ENCODE peak calls at places on chromosome 5, in five cellular contexts. K is substantia nigra, C is left ventricle myocardium inferior, B is fibroblast of villous mesenchyme, T is putamen. E is an unnamed sample.

GRCh38 chr5:95856501-95856981 is 34.0 kb upstream of the GLRX start:
- DNase-seq in B (no peak), K (peak), C (no peak), T (peak), E (no peak)

GRCh38 chr5:142727736-142728047 is 41.8 kb upstream of the FGF1 start:
- DNase-seq in C (no peak), K (no peak), T (no peak), B (no peak), E (no peak)

GRCh38 chr5:174271316-174271715 is 225.8 kb downstream of the NSG2 start:
- DNase-seq in C (no peak), K (no peak), B (no peak), T (no peak), E (peak)

GRCh38 chr5:154712518-154713437 is 42.4 kb upstream of the LARP1 start:
- DNase-seq in C (no peak), K (no peak), T (no peak), B (no peak), E (no peak)

GRCh38 chr5:170402508-170402907 is 13.3 kb upstream of the KCNMB1 start:
- DNase-seq in B (no peak), T (no peak), C (no peak), K (no peak), E (no peak)

GRCh38 chr5:124461857-124462423 is 284.5 kb downstream of the ZNF608 start:
- DNase-seq in T (no peak), B (no peak), K (no peak), C (no peak), E (no peak)

GRCh38 chr5:43150075-43150474 is 29.4 kb downstream of the ZNF131 start:
- DNase-seq in C (no peak), B (no peak), K (no peak), T (no peak), E (no peak)

GRCh38 chr5:173412566-173412965 is 84.4 kb upstream of the STC2 start:
- DNase-seq in T (no peak), K (no peak), B (no peak), C (no peak), E (no peak)

GRCh38 chr5:127298623-127299022 is 8.0 kb downstream of the MEGF10 start:
- DNase-seq in T (peak), B (no peak), C (no peak), K (peak), E (no peak)

GRCh38 chr5:103891151-103891550 is 328.6 kb upstream of the NUDT12 start:
- DNase-seq in K (no peak), C (no peak), T (peak), B (no peak), E (no peak)

GRCh38 chr5:149162401-149163084 is 21.2 kb downstream of the ABLIM3 start:
- DNase-seq in T (no peak), B (peak), K (no peak), C (no peak), E (no peak)

GRCh38 chr5:34898258-34898895 is 16.9 kb downstream of the RAD1 start:
- DNase-seq in T (peak), B (peak), K (peak), C (peak), E (peak)

GRCh38 chr5:134255418-134256150 is 29.7 kb upstream of the PPP2CA start:
- DNase-seq in K (no peak), C (no peak), T (no peak), B (no peak), E (no peak)

GRCh38 chr5:149030838-149031397 is 31.9 kb downstream of the SH3TC2 start:
- DNase-seq in K (no peak), T (no peak), B (no peak), C (no peak), E (no peak)

GRCh38 chr5:149079883-149080282 is 17.0 kb upstream of the SH3TC2 start:
- DNase-seq in T (no peak), C (no peak), K (no peak), B (peak), E (no peak)

GRCh38 chr5:68459093-68459492 is 243.5 kb downstream of the PIK3R1 start:
- DNase-seq in B (no peak), T (no peak), C (no peak), K (no peak), E (no peak)

GRCh38 chr5:75167345-75167744 is 69.3 kb downstream of the ANKRD31 start:
- DNase-seq in B (peak), T (no peak), K (no peak), C (no peak), E (no peak)

GRCh38 chr5:126920291-126920690 is 110.1 kb downstream of the MARCHF3 start:
- DNase-seq in C (no peak), T (peak), K (no peak), B (peak), E (no peak)

E was measured in RPMI8226.